ENCODE peak calls at places on chromosomes 6 and 20, in eight cellular contexts. G is HFFc6, Y is A549, Q is colonic mucosa, H is occipital lobe, L is NCI-H2171 treated with DMSO at 0.1 percent for 48 hours, I is iris pigment epithelial cell, J is NCI-H1105. M is an unnamed sample.

GRCh38 chr20:17036546-17036945 is 190.3 kb upstream of the PCSK2 start:
- DNase-seq in J (no peak), H (peak; percentile 6), G (no peak), Q (no peak), L (peak; percentile 94), I (no peak), Y (no peak), M (no peak)

GRCh38 chr6:160005861-160006540 is 37.1 kb downstream of the IGF2R start:
- DNase-seq in Q (no peak), I (peak; percentile 69), L (no peak), J (no peak), G (no peak), H (no peak), Y (no peak), M (no peak)

GRCh38 chr20:63101781-63102719 is 95.3 kb upstream of the BHLHE23 start:
- DNase-seq in Q (peak; percentile 37), I (peak; percentile 56), H (peak; percentile 21), L (peak; percentile 76), G (no peak), J (peak; percentile 46), Y (no peak), M (peak; percentile 51)

GRCh38 chr6:395432-396125 is 4.0 kb downstream of the IRF4 start:
- DNase-seq in L (peak; percentile 4), Q (no peak), J (no peak), I (no peak), H (no peak), Y (no peak), G (no peak), M (no peak)

GRCh38 chr20:49989234-49990065 is 6.7 kb downstream of the SNAI1 start:
- DNase-seq in H (no peak), J (no peak), Q (no peak), Y (no peak), I (peak; percentile 79), L (no peak), G (peak; percentile 75), M (peak; percentile 56)

GRCh38 chr6:132063738-132064137 is 112.6 kb upstream of the CCN2 start:
- DNase-seq in J (no peak), H (no peak), Q (no peak), Y (peak; percentile 17), L (no peak), I (peak; percentile 94), G (peak; percentile 68), M (no peak)

GRCh38 chr6:154080434-154081189 is 41.6 kb downstream of the OPRM1 start:
- DNase-seq in Y (no peak), L (peak; percentile 7), Q (no peak), H (no peak), G (no peak), J (no peak), I (peak; percentile 1), M (peak; percentile 26)

GRCh38 chr20:21325296-21325695 is 22.2 kb downstream of the XRN2 start:
- DNase-seq in Y (no peak), J (no peak), H (no peak), I (peak; percentile 43), Q (no peak), L (no peak), G (no peak), M (no peak)

GRCh38 chr20:14055127-14055742 is 59.9 kb downstream of the MACROD2 start:
- DNase-seq in Y (peak; percentile 20), G (peak; percentile 33), Q (peak; percentile 52), J (peak; percentile 69), H (no peak), L (peak; percentile 85), I (peak; percentile 61), M (peak; percentile 82)

GRCh38 chr20:38427655-38428023 is 7.5 kb downstream of the SNHG17 start:
- DNase-seq in Q (no peak), Y (no peak), I (no peak), H (no peak), L (no peak), G (no peak), J (no peak), M (peak; percentile 77)

GRCh38 chr6:158839796-158840195 is 20.6 kb upstream of the EZR start:
- DNase-seq in L (no peak), G (no peak), I (no peak), Q (no peak), H (no peak), Y (no peak), J (no peak), M (no peak)

GRCh38 chr20:20360464-20360863 is 7.4 kb upstream of the INSM1 start:
- DNase-seq in G (peak; percentile 56), H (peak; percentile 25), I (peak; percentile 68), L (peak; percentile 82), J (peak; percentile 82), Q (peak; percentile 65), Y (peak; percentile 75), M (peak; percentile 87)

GRCh38 chr20:12203981-12204380 is 286.3 kb downstream of the BTBD3 start:
- DNase-seq in H (no peak), G (no peak), I (no peak), J (no peak), L (no peak), Q (no peak), Y (no peak), M (no peak)

GRCh38 chr6:56807335-56807991 is 147.4 kb upstream of the BEND6 start:
- DNase-seq in I (peak; percentile 49), J (no peak), H (no peak), Q (no peak), G (no peak), L (no peak), Y (no peak), M (no peak)

GRCh38 chr6:36963451-36964290 is 9.1 kb downstream of the PI16 start:
- DNase-seq in G (no peak), Y (no peak), Q (no peak), L (no peak), I (no peak), H (no peak), J (peak; percentile 56), M (no peak)

GRCh38 chr20:701401-702129 is 26.0 kb upstream of the SCRT2 start:
- DNase-seq in L (no peak), J (no peak), H (no peak), Q (no peak), I (no peak), G (no peak), Y (no peak), M (peak; percentile 95)

GRCh38 chr6:40543776-40544175 is 43.4 kb downstream of the LRFN2 start:
- DNase-seq in L (no peak), I (no peak), Q (no peak), J (no peak), G (no peak), Y (no peak), H (no peak), M (no peak)

GRCh38 chr20:46715292-46715756 is 5.9 kb downstream of the SLC2A10 start:
- DNase-seq in Y (peak; percentile 46), L (no peak), Q (peak; percentile 70), H (no peak), G (peak; percentile 65), J (no peak), I (peak; percentile 46), M (no peak)

GRCh38 chr6:90494067-90494773 is 92.7 kb downstream of the MAP3K7 start:
- DNase-seq in J (no peak), Y (no peak), I (no peak), G (no peak), H (no peak), L (no peak), Q (no peak), M (no peak)

GRCh38 chr6:84252140-84252539 is 24.7 kb upstream of the CEP162 start:
- DNase-seq in G (no peak), H (no peak), L (no peak), Y (no peak), J (no peak), I (no peak), Q (no peak), M (no peak)

GRCh38 chr6:71197267-71197666 is 91.3 kb upstream of the OGFRL1 start:
- DNase-seq in J (no peak), H (no peak), Y (no peak), I (peak; percentile 78), L (no peak), Q (no peak), G (peak; percentile 67), M (no peak)

GRCh38 chr6:28443112-28443773 is at the start of gene ZSCAN23:
- DNase-seq in G (peak; percentile 81), Q (peak; percentile 81), I (peak; percentile 88), J (peak; percentile 94), Y (no peak), L (peak; percentile 92), H (peak; percentile 79), M (peak; percentile 89)

GRCh38 chr6:44800171-44800671 is 412.7 kb downstream of the CDC5L start:
- DNase-seq in Y (peak; percentile 4), Q (no peak), I (peak; percentile 85), J (peak; percentile 29), H (no peak), G (peak; percentile 5), L (peak; percentile 75), M (peak; percentile 4)

GRCh38 chr6:17086469-17086868 is 15.4 kb upstream of the STMND1 start:
- DNase-seq in H (peak; percentile 32), Q (peak; percentile 65), L (peak; percentile 36), J (peak; percentile 43), I (peak; percentile 68), Y (peak; percentile 53), G (peak; percentile 85), M (peak; percentile 16)

GRCh38 chr20:51156796-51157119 is 133.9 kb upstream of the KCNG1 start:
- DNase-seq in H (no peak), G (no peak), Y (no peak), L (peak; percentile 57), I (no peak), Q (no peak), J (no peak), M (no peak)

GRCh38 chr6:142935553-142936517 is 9.1 kb downstream of the HIVEP2 start:
- DNase-seq in Y (no peak), G (no peak), Q (no peak), L (no peak), H (no peak), I (no peak), J (no peak), M (no peak)

GRCh38 chr6:29769336-29769735 is 46.1 kb downstream of the HLA-F start:
- DNase-seq in L (no peak), G (no peak), H (no peak), J (no peak), Q (no peak), I (no peak), Y (no peak), M (no peak)

GRCh38 chr20:48017504-48017903 is 232.2 kb upstream of the SULF2 start:
- DNase-seq in I (no peak), G (no peak), J (no peak), L (no peak), Q (no peak), H (no peak), Y (no peak), M (no peak)

GRCh38 chr6:32060966-32061655 is 22.9 kb downstream of the CYP21A2 start:
- DNase-seq in Q (no peak), I (no peak), J (no peak), G (no peak), L (no peak), H (no peak), Y (no peak), M (no peak)

GRCh38 chr20:3239026-3239866 is at the start of gene SLC4A11:
- DNase-seq in I (peak; percentile 75), G (peak; percentile 41), Q (peak; percentile 85), Y (peak; percentile 83), J (peak; percentile 37), H (no peak), L (peak; percentile 34), M (peak; percentile 15)

M was measured in G401.